ENCODE peak calls at places on chromosomes 7 and 10, in eight cellular contexts. I is AG09309, S is HFF-Myc, A is ovary, Q is IMR-90, W is fibroblast of lung, L is lower lobe of right lung, Z is heart left ventricle. E is an unnamed sample.

GRCh38 chr10:118543714-118544400 is 51.6 kb downstream of the PRLHR start:
- DNase-seq in I (no peak), S (no peak), A (no peak), Q (peak), W (no peak), L (peak), Z (peak), E (peak)

GRCh38 chr10:634256-634655 is 55.2 kb downstream of the DIP2C start:
- DNase-seq in I (no peak), S (no peak), A (no peak), Q (peak), W (peak), L (no peak), Z (no peak), E (no peak)

GRCh38 chr7:140206963-140207362 is 30.2 kb upstream of the KDM7A start:
- DNase-seq in I (no peak), S (no peak), A (no peak), Q (no peak), W (no peak), L (no peak), Z (no peak), E (no peak)

GRCh38 chr10:119989966-119990365 is 97.4 kb downstream of the SEC23IP start:
- DNase-seq in I (no peak), S (no peak), A (no peak), Q (no peak), W (no peak), L (no peak), Z (no peak), E (no peak)

GRCh38 chr10:37857287-37858211 is at the start of gene ZNF248:
- DNase-seq in I (peak), S (peak), A (peak), Q (peak), W (peak), L (peak), Z (peak), E (peak)

GRCh38 chr10:71260622-71261325 is 48.4 kb downstream of the UNC5B start:
- DNase-seq in I (no peak), S (no peak), A (peak), Q (peak), W (peak), L (no peak), Z (peak), E (peak)

GRCh38 chr7:81330108-81330507 is 411.3 kb upstream of the SEMA3C start:
- DNase-seq in I (no peak), S (no peak), A (no peak), Q (no peak), W (no peak), L (no peak), Z (no peak), E (no peak)

GRCh38 chr7:101362334-101363195 is at the start of gene COL26A1:
- DNase-seq in I (no peak), S (no peak), A (peak), Q (no peak), W (peak), L (peak), Z (peak), E (no peak)

GRCh38 chr10:34581871-34582532 is 233.1 kb downstream of the PARD3 start:
- DNase-seq in I (no peak), S (no peak), A (no peak), Q (peak), W (peak), L (no peak), Z (no peak), E (peak)

GRCh38 chr7:597348-598178 is 77.9 kb upstream of the PDGFA start:
- DNase-seq in I (no peak), S (no peak), A (no peak), Q (no peak), W (no peak), L (peak), Z (peak), E (no peak)

GRCh38 chr7:70082026-70082655 is 483.9 kb downstream of the AUTS2 start:
- DNase-seq in I (peak), S (no peak), A (no peak), Q (no peak), W (peak), L (no peak), Z (no peak), E (no peak)

GRCh38 chr10:70584941-70585544 is 17.5 kb downstream of the PRF1 start:
- DNase-seq in I (no peak), S (no peak), A (no peak), Q (no peak), W (peak), L (peak), Z (no peak), E (peak)

GRCh38 chr10:100370561-100370975 is 23.5 kb downstream of the SCD start:
- DNase-seq in I (peak), S (no peak), A (no peak), Q (peak), W (peak), L (no peak), Z (peak), E (peak)

GRCh38 chr10:130179640-130180039 is 43.4 kb downstream of the GLRX3 start:
- DNase-seq in I (peak), S (peak), A (no peak), Q (peak), W (peak), L (no peak), Z (no peak), E (peak)

GRCh38 chr10:35386594-35387174 is 50.4 kb downstream of the CCNY start:
- DNase-seq in I (no peak), S (no peak), A (no peak), Q (peak), W (peak), L (no peak), Z (peak), E (peak)

GRCh38 chr7:79272938-79273337 is 180.5 kb downstream of the MAGI2 start:
- DNase-seq in I (no peak), S (no peak), A (no peak), Q (peak), W (peak), L (no peak), Z (no peak), E (peak)

GRCh38 chr10:112250555-112250954 is 32.6 kb upstream of the TECTB start:
- DNase-seq in I (no peak), S (peak), A (no peak), Q (peak), W (peak), L (no peak), Z (no peak), E (peak)

GRCh38 chr10:103808784-103809183 is 46.6 kb downstream of the SH3PXD2A start:
- DNase-seq in I (no peak), S (no peak), A (no peak), Q (no peak), W (no peak), L (no peak), Z (no peak), E (no peak)

GRCh38 chr10:108894402-108895301 is 1028.7 kb downstream of the XPNPEP1 start:
- DNase-seq in I (no peak), S (no peak), A (no peak), Q (no peak), W (no peak), L (no peak), Z (no peak), E (no peak)

GRCh38 chr7:134852626-134853025 is 73.2 kb downstream of the CALD1 start:
- DNase-seq in I (no peak), S (no peak), A (no peak), Q (no peak), W (peak), L (no peak), Z (no peak), E (no peak)

GRCh38 chr10:93461807-93462178 is 20.3 kb downstream of the MYOF start:
- DNase-seq in I (no peak), S (no peak), A (no peak), Q (peak), W (no peak), L (no peak), Z (no peak), E (peak)

GRCh38 chr10:60441515-60441914 is 51.8 kb upstream of the ANK3 start:
- DNase-seq in I (no peak), S (no peak), A (no peak), Q (peak), W (peak), L (no peak), Z (no peak), E (peak)

GRCh38 chr7:144728556-144728955 is 107.3 kb downstream of the TPK1 start:
- DNase-seq in I (no peak), S (no peak), A (no peak), Q (no peak), W (no peak), L (no peak), Z (no peak), E (peak)

GRCh38 chr7:93958216-93958615 is 36.7 kb downstream of the GNG11 start:
- DNase-seq in I (no peak), S (no peak), A (no peak), Q (peak), W (peak), L (no peak), Z (no peak), E (peak)

GRCh38 chr10:124685251-124685650 is 58.9 kb downstream of the FAM53B start:
- DNase-seq in I (no peak), S (no peak), A (no peak), Q (no peak), W (no peak), L (peak), Z (peak), E (no peak)

GRCh38 chr10:77186936-77187335 is 450.7 kb downstream of the KCNMA1 start:
- DNase-seq in I (no peak), S (no peak), A (no peak), Q (peak), W (no peak), L (no peak), Z (no peak), E (no peak)

GRCh38 chr7:7265676-7266075 is 83.3 kb downstream of the C1GALT1 start:
- DNase-seq in I (no peak), S (peak), A (no peak), Q (no peak), W (peak), L (no peak), Z (no peak), E (no peak)

GRCh38 chr7:151891753-151892152 is 14.8 kb upstream of the PRKAG2 start:
- DNase-seq in I (no peak), S (no peak), A (no peak), Q (no peak), W (no peak), L (no peak), Z (no peak), E (no peak)

GRCh38 chr10:3071405-3072198 is 4.3 kb downstream of the PFKP start:
- DNase-seq in I (no peak), S (no peak), A (no peak), Q (peak), W (peak), L (no peak), Z (no peak), E (no peak)

GRCh38 chr7:101250324-101250723 is 5.4 kb upstream of the FIS1 start:
- DNase-seq in I (no peak), S (no peak), A (no peak), Q (no peak), W (no peak), L (no peak), Z (no peak), E (no peak)

GRCh38 chr7:122762071-122762470 is 59.3 kb upstream of the RNF148 start:
- DNase-seq in I (no peak), S (no peak), A (peak), Q (no peak), W (peak), L (no peak), Z (no peak), E (no peak)

GRCh38 chr10:71468363-71469094 is 71.8 kb downstream of the CDH23 start:
- DNase-seq in I (no peak), S (no peak), A (no peak), Q (no peak), W (no peak), L (peak), Z (peak), E (no peak)

GRCh38 chr7:99380823-99381663 is 6.5 kb downstream of the ARPC1B start:
- DNase-seq in I (no peak), S (no peak), A (no peak), Q (no peak), W (no peak), L (no peak), Z (no peak), E (no peak)

DNA sequence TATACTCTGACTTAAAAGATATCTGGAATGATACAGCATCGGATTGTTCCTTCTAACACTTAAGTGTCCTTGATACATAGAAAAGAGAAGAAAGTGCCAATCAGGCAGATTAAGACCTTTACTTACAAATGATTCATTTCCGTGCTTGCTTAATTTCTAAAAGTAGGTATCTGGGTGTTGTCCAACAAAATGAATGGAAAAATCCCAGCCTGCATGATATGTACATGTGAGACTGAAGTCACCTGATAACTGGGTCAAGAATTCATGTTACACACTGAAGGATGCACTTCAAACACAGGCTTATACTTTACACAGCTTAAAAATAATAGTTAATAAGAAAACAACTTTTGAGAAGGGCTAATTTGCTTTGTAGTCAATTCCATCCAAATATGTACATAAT is 25.2 kb upstream of the PLXDC2 start:
- DNase-seq in I (no peak), S (no peak), A (no peak), Q (no peak), W (no peak), L (no peak), Z (no peak), E (no peak)
- TF ChIP-seq CTCF in I (no peak), S (no peak), A (no peak), Q (no peak), W (no peak), L (no peak), Z (no peak), E (no peak)

GRCh38 chr7:27161214-27161720 is 4.1 kb downstream of the HOXA9 start:
- DNase-seq in I (no peak), S (no peak), A (no peak), Q (no peak), W (no peak), L (peak), Z (no peak), E (no peak)

GRCh38 chr7:27159278-27160146 is 3.0 kb upstream of the HOXA7 start:
- DNase-seq in I (no peak), S (no peak), A (peak), Q (no peak), W (no peak), L (no peak), Z (no peak), E (no peak)

GRCh38 chr7:27158436-27159277 is 2.2 kb upstream of the HOXA7 start:
- DNase-seq in I (no peak), S (no peak), A (peak), Q (no peak), W (no peak), L (no peak), Z (no peak), E (no peak)

GRCh38 chr7:27160546-27161213 is 4.2 kb upstream of the HOXA7 start:
- DNase-seq in I (no peak), S (no peak), A (peak), Q (peak), W (peak), L (peak), Z (peak), E (peak)

DNA sequence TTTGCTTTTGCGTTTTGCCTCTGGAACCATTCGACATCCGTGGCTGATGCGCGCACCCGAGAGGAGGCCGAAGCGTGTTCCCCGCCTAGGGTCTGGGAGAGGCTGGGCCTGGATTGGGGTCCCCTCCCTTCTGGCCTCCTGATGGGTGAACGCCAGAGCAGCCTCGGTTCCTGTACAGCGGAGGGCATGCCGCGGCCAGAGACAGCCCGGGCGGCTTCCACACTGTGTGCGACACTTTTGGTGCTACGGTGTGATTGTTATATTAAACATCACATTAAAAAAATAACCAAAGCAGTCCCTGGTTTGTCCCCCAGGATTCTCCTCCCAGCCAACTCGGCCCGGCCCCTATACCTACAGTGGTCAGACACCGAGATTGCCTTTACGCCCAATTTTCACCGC is 3.7 kb upstream of the HOXA7 start:
- DNase-seq in I (no peak), S (no peak), A (peak), Q (no peak), W (no peak), L (no peak), Z (no peak), E (no peak)
- H3K4me3 ChIP-seq in I (peak), S (no peak), A (peak), Q (no peak), W (no peak), L (peak), Z (peak), E (no peak)

GRCh38 chr7:39703143-39703542 is 79.8 kb downstream of the RALA start:
- DNase-seq in I (no peak), S (no peak), A (no peak), Q (peak), W (no peak), L (no peak), Z (no peak), E (no peak)
- TF ChIP-seq CTCF in I (peak), S (peak), A (no peak), Q (peak), W (peak), L (peak), Z (no peak), E (peak)

GRCh38 chr10:84214046-84214572 is 11.2 kb downstream of the LRIT2 start:
- DNase-seq in I (no peak), S (no peak), A (no peak), Q (no peak), W (no peak), L (no peak), Z (no peak), E (no peak)
- H3K4me3 ChIP-seq in I (no peak), S (no peak), A (no peak), Q (no peak), W (no peak), L (no peak), Z (no peak), E (no peak)

GRCh38 chr7:76314042-76314721 is 11.7 kb downstream of the HSPB1 start:
- DNase-seq in I (no peak), S (peak), A (peak), Q (peak), W (peak), L (peak), Z (peak), E (peak)

GRCh38 chr7:76316984-76317781 is 14.7 kb downstream of the HSPB1 start:
- DNase-seq in I (no peak), S (no peak), A (peak), Q (no peak), W (no peak), L (peak), Z (peak), E (no peak)

GRCh38 chr7:76315372-76315771 is 12.9 kb downstream of the HSPB1 start:
- DNase-seq in I (no peak), S (no peak), A (no peak), Q (no peak), W (no peak), L (peak), Z (peak), E (no peak)

GRCh38 chr7:76317782-76318487 is 15.5 kb downstream of the HSPB1 start:
- DNase-seq in I (peak), S (peak), A (peak), Q (peak), W (peak), L (peak), Z (peak), E (peak)

DNA sequence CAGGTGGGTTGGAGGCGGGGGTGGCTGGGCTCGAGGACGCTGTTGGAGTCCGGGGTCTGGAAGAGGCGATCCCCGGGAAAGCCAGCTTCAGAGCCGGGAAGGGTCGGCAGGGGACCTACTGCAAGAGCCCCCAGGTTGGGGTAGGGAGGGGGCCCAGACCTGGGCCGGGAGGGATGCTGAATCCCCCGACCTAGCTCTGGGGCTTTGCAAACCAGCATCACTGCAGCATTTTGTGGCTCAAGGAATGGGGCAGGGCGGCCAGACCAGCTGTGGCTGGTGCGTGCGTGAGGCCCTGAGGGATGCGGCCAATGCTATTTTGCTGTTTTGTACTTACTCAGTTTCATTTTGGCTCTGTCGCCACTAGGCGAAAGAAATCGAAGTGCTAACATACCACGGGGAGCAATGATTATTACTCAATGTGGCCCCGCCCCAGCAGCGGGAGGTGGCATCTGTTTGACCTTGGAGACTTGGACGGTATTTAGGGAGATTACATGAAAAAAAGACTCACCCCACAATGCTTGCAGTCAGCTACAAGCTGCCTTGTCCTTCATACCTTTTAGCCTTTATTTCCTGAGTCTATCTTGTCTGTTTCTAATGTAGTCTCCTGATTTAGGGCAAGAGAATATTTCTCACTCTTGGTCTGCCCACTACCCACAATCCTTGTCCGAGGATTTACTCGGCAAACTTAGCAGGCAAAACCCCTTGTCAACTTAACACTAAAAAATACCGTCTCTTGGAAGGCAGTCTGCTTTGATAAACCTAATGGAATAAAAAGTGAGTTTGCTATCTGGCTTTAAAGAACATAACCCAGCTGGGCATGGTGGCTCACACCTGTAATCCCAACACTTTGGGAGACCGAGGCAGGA is 16.2 kb downstream of the HSPB1 start:
- DNase-seq in I (peak), S (no peak), A (peak), Q (peak), W (peak), L (peak), Z (peak), E (peak)
- TF ChIP-seq CTCF in I (peak), S (no peak), A (peak), Q (peak), W (peak), L (no peak), Z (peak), E (peak)

GRCh38 chr10:121739114-121739513 is 140.9 kb upstream of the FGFR2 start:
- DNase-seq in I (no peak), S (no peak), A (no peak), Q (no peak), W (no peak), L (no peak), Z (no peak), E (no peak)

GRCh38 chr10:121732676-121733445 is 134.6 kb upstream of the FGFR2 start:
- DNase-seq in I (no peak), S (no peak), A (no peak), Q (no peak), W (no peak), L (no peak), Z (no peak), E (no peak)

GRCh38 chr10:121735248-121735647 is 137.0 kb upstream of the FGFR2 start:
- DNase-seq in I (no peak), S (no peak), A (no peak), Q (no peak), W (no peak), L (no peak), Z (no peak), E (no peak)

GRCh38 chr10:121736315-121737002 is 138.2 kb upstream of the FGFR2 start:
- DNase-seq in I (no peak), S (no peak), A (no peak), Q (no peak), W (no peak), L (no peak), Z (no peak), E (peak)

GRCh38 chr10:121734517-121735137 is 136.4 kb upstream of the FGFR2 start:
- DNase-seq in I (no peak), S (no peak), A (no peak), Q (no peak), W (peak), L (no peak), Z (no peak), E (peak)
- H3K4me3 ChIP-seq in I (no peak), S (no peak), A (no peak), Q (no peak), W (no peak), L (no peak), Z (peak), E (peak)

E was measured in fibroblast of the aortic adventitia.